ENCODE peak calls at places on chromosomes 7 and 10, in six cellular contexts. I, N, Q, Y, R and P are unnamed samples. For H3K9me3, the result is how much of the 10 kb centered on the place peaks cover.

GRCh38 chr10:133379152-133379800 is at the start of gene PAOX:
- DNase-seq in I (no peak), N (no peak), Q (peak), Y (peak), R (no peak), P (peak)

GRCh38 chr7:131302876-131303707 is 24.6 kb upstream of the MKLN1 start:
- DNase-seq in I (no peak), N (no peak), Q (peak), Y (no peak), R (no peak), P (peak)

GRCh38 chr10:103154464-103155299 is 38.4 kb downstream of the NT5C2 start:
- DNase-seq in I (no peak), N (no peak), Q (no peak), Y (no peak), R (no peak), P (no peak)

GRCh38 chr10:101893510-101894120 is 50.0 kb upstream of the KCNIP2 start:
- DNase-seq in I (no peak), N (no peak), Q (no peak), Y (no peak), R (no peak), P (no peak)

GRCh38 chr10:48567346-48567745 is 37.5 kb downstream of the ARHGAP22 start:
- DNase-seq in I (no peak), N (no peak), Q (no peak), Y (no peak), R (no peak), P (no peak)

GRCh38 chr10:53379951-53380350 is 607.4 kb upstream of the MBL2 start:
- DNase-seq in I (no peak), N (no peak), Q (no peak), Y (no peak), R (no peak), P (no peak)

GRCh38 chr10:78224602-78225001 is 190.9 kb downstream of the RPS24 start:
- DNase-seq in I (no peak), N (peak), Q (no peak), Y (no peak), R (no peak), P (no peak)

GRCh38 chr7:97064972-97065587 is 40.4 kb upstream of the DLX5 start:
- DNase-seq in I (no peak), N (peak), Q (peak), Y (no peak), R (no peak), P (no peak)

GRCh38 chr10:44982114-44982460 is 3.5 kb upstream of the DEPP1 start:
- DNase-seq in I (no peak), N (no peak), Q (peak), Y (no peak), R (no peak), P (peak)

GRCh38 chr7:22356010-22356854 is 722 bp downstream of the RAPGEF5 start:
- DNase-seq in I (no peak), N (no peak), Q (peak), Y (peak), R (no peak), P (no peak)

GRCh38 chr7:158011941-158012340 is 575.7 kb downstream of the PTPRN2 start:
- DNase-seq in I (no peak), N (no peak), Q (no peak), Y (peak), R (no peak), P (no peak)

GRCh38 chr10:30384791-30385201 is 35.7 kb upstream of the MTPAP start:
- DNase-seq in I (no peak), N (no peak), Q (peak), Y (peak), R (no peak), P (no peak)

GRCh38 chr7:98810166-98810802 is 59.5 kb downstream of the TMEM130 start:
- DNase-seq in I (no peak), N (no peak), Q (no peak), Y (no peak), R (no peak), P (no peak)

GRCh38 chr10:113305871-113306270 is 247.0 kb upstream of the HABP2 start:
- DNase-seq in I (no peak), N (no peak), Q (no peak), Y (no peak), R (no peak), P (no peak)

GRCh38 chr7:131011437-131011752 is 277.4 kb upstream of the KLF14 start:
- DNase-seq in I (no peak), N (no peak), Q (peak), Y (peak), R (no peak), P (no peak)

GRCh38 chr7:107582906-107583305 is 2.9 kb downstream of the BCAP29 start:
- DNase-seq in I (no peak), N (no peak), Q (no peak), Y (no peak), R (no peak), P (no peak)

GRCh38 chr10:23035569-23035968 is 59.8 kb upstream of the MSRB2 start:
- DNase-seq in I (no peak), N (no peak), Q (no peak), Y (no peak), R (no peak), P (no peak)

GRCh38 chr10:59582779-59583178 is 126.9 kb downstream of the SLC16A9 start:
- DNase-seq in I (no peak), N (no peak), Q (no peak), Y (no peak), R (no peak), P (no peak)

GRCh38 chr7:20412023-20412422 is 81.3 kb downstream of the ITGB8 start:
- DNase-seq in I (no peak), N (no peak), Q (no peak), Y (no peak), R (no peak), P (no peak)

GRCh38 chr7:127588697-127589482 is 679 bp downstream of the ARF5 start:
- DNase-seq in I (no peak), N (peak), Q (peak), Y (peak), R (no peak), P (peak)

GRCh38 chr7:101390901-101391301 is 28.2 kb downstream of the COL26A1 start:
- DNase-seq in I (no peak), N (no peak), Q (no peak), Y (no peak), R (no peak), P (no peak)

GRCh38 chr10:29994833-29995232 is 64.6 kb downstream of the JCAD start:
- DNase-seq in I (no peak), N (no peak), Q (no peak), Y (no peak), R (no peak), P (no peak)

GRCh38 chr10:97388152-97388551 is 13.0 kb downstream of the RRP12 start:
- DNase-seq in I (no peak), N (no peak), Q (no peak), Y (no peak), R (peak), P (no peak)

GRCh38 chr7:133197972-133198544 is 54.8 kb upstream of the EXOC4 start:
- DNase-seq in I (no peak), N (no peak), Q (no peak), Y (no peak), R (no peak), P (no peak)

GRCh38 chr10:17431871-17432311 is 22.5 kb downstream of the ST8SIA6 start:
- DNase-seq in I (no peak), N (no peak), Q (no peak), Y (no peak), R (no peak), P (no peak)

GRCh38 chr7:153507885-153508284 is 544.3 kb upstream of the DPP6 start:
- DNase-seq in I (no peak), N (no peak), Q (no peak), Y (no peak), R (no peak), P (no peak)

GRCh38 chr10:103666109-103666508 is 172.6 kb downstream of the NEURL1 start:
- DNase-seq in I (no peak), N (no peak), Q (peak), Y (no peak), R (no peak), P (no peak)

GRCh38 chr7:18778594-18778993 is 283.0 kb downstream of the HDAC9 start:
- DNase-seq in I (no peak), N (no peak), Q (no peak), Y (no peak), R (no peak), P (no peak)

GRCh38 chr7:55449205-55449991 is 84.3 kb downstream of the LANCL2 start:
- DNase-seq in I (no peak), N (no peak), Q (no peak), Y (peak), R (no peak), P (no peak)

GRCh38 chr7:2540641-2541051 is 14.7 kb downstream of the BRAT1 start:
- DNase-seq in I (no peak), N (no peak), Q (no peak), Y (peak), R (no peak), P (no peak)

GRCh38 chr10:75235375-75236177 is at the start of gene COMTD1:
- DNase-seq in I (peak), N (peak), Q (peak), Y (peak), R (peak), P (peak)

GRCh38 chr7:156554488-156554887 is 86.1 kb upstream of the RNF32 start:
- DNase-seq in I (no peak), N (no peak), Q (no peak), Y (no peak), R (peak), P (no peak)

GRCh38 chr10:17053061-17053460 is 76.5 kb downstream of the CUBN start:
- DNase-seq in I (no peak), N (no peak), Q (no peak), Y (no peak), R (no peak), P (no peak)

GRCh38 chr10:99694171-99694570 is 34.9 kb downstream of the ENTPD7 start:
- DNase-seq in I (no peak), N (peak), Q (no peak), Y (no peak), R (no peak), P (no peak)

GRCh38 chr10:43118631-43119415 is 19.4 kb upstream of the CSGALNACT2 start:
- DNase-seq in I (no peak), N (no peak), Q (no peak), Y (peak), R (no peak), P (no peak)

GRCh38 chr10:78973901-78974408 is 94.8 kb upstream of the ZMIZ1 start:
- DNase-seq in I (no peak), N (no peak), Q (peak), Y (peak), R (peak), P (peak)

DNA sequence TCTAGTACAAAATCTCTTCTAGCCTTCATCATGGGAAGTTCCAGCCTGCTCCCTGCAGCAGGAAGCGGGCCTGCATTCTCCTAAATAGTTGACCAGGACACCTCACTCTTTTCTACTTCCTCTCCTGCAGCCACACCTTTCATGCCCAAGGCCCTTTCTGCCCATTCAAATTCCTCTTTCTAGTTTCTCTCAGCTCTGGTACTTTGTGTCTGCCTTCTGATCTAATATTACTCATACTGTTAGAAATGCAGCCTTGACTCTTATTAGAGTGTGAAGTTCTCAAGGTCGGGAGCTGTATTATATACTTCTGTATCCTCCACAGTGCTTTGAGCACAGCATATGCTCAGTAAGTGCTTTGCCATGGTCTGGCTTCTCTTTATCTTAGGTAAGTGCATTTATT is 103.1 kb downstream of the PRKCQ start:
- DNase-seq in I (no peak), N (no peak), Q (no peak), Y (no peak), R (no peak), P (no peak)
- H3K27ac ChIP-seq in I (no peak), N (no peak), Q (no peak), Y (no peak), R (no peak), P (no peak)

DNA sequence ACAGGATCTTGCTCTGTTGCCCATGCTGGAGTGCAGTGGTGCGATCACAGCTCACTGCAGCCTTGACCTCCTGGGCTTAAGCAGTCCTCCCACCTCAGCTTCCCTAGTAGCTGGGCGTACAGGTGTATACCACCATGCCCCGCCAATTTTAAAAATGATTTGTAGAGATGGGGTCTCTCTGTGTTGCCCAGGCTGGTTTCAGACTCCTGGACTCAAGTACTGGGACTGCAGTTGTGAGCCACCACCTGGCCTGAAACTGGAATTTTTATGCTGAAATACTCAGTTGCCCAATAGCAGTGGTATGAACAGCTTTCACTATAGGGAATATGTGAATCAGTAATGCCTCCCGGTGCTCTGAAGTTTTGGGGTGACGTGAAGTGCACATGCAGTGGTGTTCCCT is 7.6 kb downstream of the ZRANB1 start:
- DNase-seq in I (no peak), N (no peak), Q (no peak), Y (no peak), R (no peak), P (no peak)
- TF ChIP-seq CTCF in I (no peak), N (no peak), Q (no peak), Y (no peak), R (no peak), P (no peak)

DNA sequence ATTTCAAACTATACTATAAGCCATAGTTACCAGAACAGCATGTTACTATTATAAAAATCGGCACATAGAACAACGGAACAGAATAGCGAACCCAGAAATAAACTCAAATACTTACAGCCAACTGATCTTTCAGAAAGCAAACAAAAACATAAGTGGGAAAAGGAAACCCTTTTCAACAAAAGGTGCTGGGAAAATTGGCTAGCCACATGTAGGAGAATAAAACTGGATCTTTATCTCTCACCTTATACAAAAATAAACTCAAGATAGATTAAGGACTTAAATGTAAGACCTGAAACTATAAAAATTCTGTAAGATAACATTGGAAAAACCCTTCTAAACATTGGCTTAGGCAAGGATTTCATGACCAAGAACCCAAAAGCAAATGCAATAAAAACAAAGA is 29.1 kb downstream of the ZNF680 start:
- DNase-seq in I (no peak), N (no peak), Q (no peak), Y (no peak), R (no peak), P (no peak)
- H3K9me3 ChIP-seq in I (under half), N (under half), Q (under half), Y (under half), R (under half), P (half or more)

DNA sequence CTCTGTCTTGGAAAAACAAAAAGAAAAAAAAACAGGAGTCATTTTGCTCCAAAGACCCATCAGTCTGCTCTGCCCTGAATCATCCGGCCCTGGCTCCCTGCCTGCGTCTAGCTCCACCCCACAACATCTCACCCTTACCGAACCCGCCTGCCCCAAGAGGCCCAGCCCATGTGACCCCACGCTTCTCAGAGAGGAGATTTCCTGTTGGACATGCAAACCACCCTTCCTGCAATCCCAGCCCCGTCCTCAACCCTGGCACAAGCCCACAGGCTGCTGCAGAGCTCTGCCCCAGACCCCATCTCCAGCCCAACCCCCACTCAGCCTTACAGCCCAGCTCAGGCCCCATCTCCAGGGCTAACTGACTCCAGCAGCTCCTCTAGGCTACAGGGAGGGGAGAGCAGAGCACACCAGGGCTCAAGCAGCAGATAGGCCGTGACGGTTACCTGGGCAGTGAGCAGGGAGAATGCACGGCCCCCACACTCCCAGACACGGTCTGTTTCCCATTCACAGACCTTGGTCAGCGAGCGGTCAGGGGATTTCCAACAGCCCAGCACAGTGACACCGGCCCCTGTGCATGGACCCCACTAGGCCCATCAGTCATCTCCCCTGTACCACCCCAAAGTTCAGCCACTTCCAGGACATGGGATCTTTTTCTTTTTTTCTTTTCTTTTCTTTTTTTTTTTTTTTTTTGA is 69.9 kb upstream of the GTF2I start:
- DNase-seq in I (no peak), N (peak), Q (peak), Y (peak), R (peak), P (no peak)
- H3K27ac ChIP-seq in I (peak), N (peak), Q (peak), Y (peak), R (peak), P (no peak)

DNA sequence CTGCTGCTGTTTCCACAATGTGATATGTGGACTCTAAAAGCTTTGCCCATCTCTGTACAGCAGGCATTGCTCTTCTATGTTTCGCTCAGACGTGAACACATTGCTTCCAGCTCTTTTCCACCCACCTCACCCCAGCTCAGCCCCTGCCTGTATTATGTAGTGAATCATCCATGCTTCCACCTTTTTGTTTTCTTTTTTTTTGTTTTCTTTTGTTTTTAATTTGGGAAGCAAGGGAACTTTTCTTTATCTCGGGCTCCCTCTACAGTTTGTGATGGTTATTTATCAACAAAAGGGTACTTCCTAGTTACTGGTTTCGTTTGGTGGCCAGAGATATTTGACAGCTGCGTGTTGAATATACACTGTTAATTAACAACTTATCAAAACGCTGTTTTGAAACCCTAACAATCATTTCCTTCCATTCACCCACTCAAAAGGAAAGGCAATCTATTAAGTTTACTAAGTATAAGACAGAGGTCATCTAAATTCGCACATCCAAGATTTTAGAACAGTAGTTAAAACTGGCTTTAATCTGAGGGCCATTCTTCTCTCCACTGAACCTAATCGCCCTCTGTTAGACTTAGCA is 127.9 kb upstream of the STK17A start:
- DNase-seq in I (no peak), N (no peak), Q (no peak), Y (no peak), R (no peak), P (no peak)
- TF ChIP-seq CTCF in I (peak), N (peak), Q (no peak), Y (peak), R (peak), P (peak)

GRCh38 chr7:63080406-63080805 is 918.2 kb upstream of the ZNF722 start:
- DNase-seq in I (no peak), N (no peak), Q (no peak), Y (no peak), R (no peak), P (no peak)
- H3K9me3 ChIP-seq in I (under half), N (under half), Q (under half), Y (under half), R (under half), P (under half)

DNA sequence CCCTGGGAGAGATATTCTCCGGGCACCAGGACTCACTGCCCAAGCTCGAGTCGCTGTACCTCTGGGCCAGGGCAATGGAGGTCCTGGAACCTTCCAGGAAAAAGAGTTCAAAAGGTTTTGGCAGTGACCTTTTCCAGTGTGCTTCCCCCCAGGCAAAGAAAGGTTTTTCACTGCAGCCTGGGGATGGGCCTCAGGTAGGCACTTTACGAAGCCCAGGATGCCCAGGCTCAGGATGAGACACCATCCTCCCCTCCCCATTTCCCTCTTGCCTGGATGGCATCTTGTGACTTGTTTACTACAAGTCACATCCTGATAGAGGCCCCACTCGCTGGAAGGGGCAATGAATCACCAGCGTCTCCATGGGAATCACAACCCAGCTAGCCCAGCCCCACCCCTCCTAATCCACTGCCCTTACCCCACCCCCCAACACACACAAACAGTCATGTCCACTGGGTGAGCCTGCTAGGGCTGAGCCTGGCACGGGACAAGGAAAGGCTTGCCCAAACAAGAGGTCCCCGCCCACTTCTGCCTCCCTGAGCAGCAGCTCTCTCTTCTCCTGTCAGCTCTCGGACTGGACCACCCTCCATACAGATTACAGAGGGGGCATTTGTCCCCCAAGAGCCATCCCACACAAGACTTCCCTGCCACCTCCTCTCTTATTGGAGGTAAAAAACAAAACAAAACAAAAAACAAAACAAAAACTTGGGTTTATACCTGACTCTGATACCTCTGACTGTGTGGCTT is 93.9 kb upstream of the SMNDC1 start:
- DNase-seq in I (peak), N (peak), Q (peak), Y (no peak), R (peak), P (no peak)
- H3K27ac ChIP-seq in I (peak), N (peak), Q (peak), Y (peak), R (no peak), P (no peak)